ENCODE peak calls at places on chromosomes 3 and 15, in nine cellular contexts. Z, W, D, V, I, M, E, L and B are unnamed samples.

GRCh38 chr15:99592135-99592845 is 26.5 kb downstream of the MEF2A start:
- DNase-seq in M (no peak), I (no peak), D (no peak), V (no peak), W (no peak), L (no peak), E (no peak), Z (no peak), B (no peak)

GRCh38 chr3:128318275-128318920 is 148.3 kb downstream of the DNAJB8 start:
- DNase-seq in D (peak), L (no peak), E (no peak), W (peak), Z (no peak), I (no peak), M (no peak), V (no peak), B (no peak)

GRCh38 chr3:138367912-138368311 is 19.5 kb downstream of the MRAS start:
- DNase-seq in M (no peak), I (no peak), V (peak), E (no peak), Z (peak), W (no peak), L (no peak), D (no peak), B (no peak)

GRCh38 chr3:168865022-168865551 is 769.4 kb upstream of the GOLIM4 start:
- DNase-seq in I (peak), Z (peak), E (no peak), L (no peak), W (no peak), V (peak), D (peak), M (no peak), B (no peak)

GRCh38 chr3:193894121-193894863 is 241.7 kb upstream of the HES1 start:
- DNase-seq in V (no peak), L (no peak), M (no peak), W (peak), Z (no peak), D (no peak), E (peak), I (peak), B (no peak)

GRCh38 chr3:191502583-191502982 is 41.6 kb downstream of the PYDC2 start:
- DNase-seq in I (peak), Z (no peak), W (no peak), M (no peak), E (no peak), D (no peak), V (no peak), L (no peak), B (peak)

GRCh38 chr3:29099296-29099695 is 181.6 kb upstream of the RBMS3 start:
- DNase-seq in E (no peak), I (peak), W (no peak), L (no peak), D (no peak), Z (peak), V (no peak), M (no peak), B (no peak)

GRCh38 chr3:171829841-171830559 is 13.1 kb upstream of the TMEM212 start:
- DNase-seq in V (peak), I (peak), Z (peak), D (no peak), E (peak), M (peak), W (peak), L (no peak), B (peak)

GRCh38 chr3:186425788-186426730 is 64.0 kb upstream of the DGKG start:
- DNase-seq in M (no peak), W (no peak), D (no peak), L (no peak), Z (peak), I (peak), E (no peak), V (peak), B (no peak)

GRCh38 chr3:57184516-57184915 is 15.3 kb downstream of the HESX1 start:
- DNase-seq in E (no peak), L (no peak), W (no peak), V (no peak), D (no peak), M (no peak), Z (no peak), I (peak), B (no peak)

GRCh38 chr15:71443538-71443937 is 328.3 kb downstream of the THSD4 start:
- DNase-seq in Z (peak), L (peak), W (peak), D (peak), E (peak), I (peak), M (peak), V (peak), B (peak)

GRCh38 chr15:63043391-63044076 is 987 bp downstream of the TPM1 start:
- DNase-seq in E (no peak), V (no peak), I (peak), Z (no peak), D (no peak), L (no peak), W (peak), M (peak), B (no peak)

GRCh38 chr3:111809196-111809595 is 49.9 kb upstream of the PHLDB2 start:
- DNase-seq in Z (peak), D (no peak), L (no peak), M (no peak), W (no peak), E (no peak), I (no peak), V (peak), B (no peak)

GRCh38 chr15:29687939-29688884 is 134.1 kb downstream of the TJP1 start:
- DNase-seq in Z (no peak), M (no peak), W (peak), V (no peak), E (peak), I (peak), D (no peak), L (no peak), B (no peak)

GRCh38 chr15:39429898-39430357 is 151.0 kb upstream of the THBS1 start:
- DNase-seq in V (peak), D (no peak), M (no peak), Z (peak), E (no peak), W (peak), I (no peak), L (no peak), B (peak)

GRCh38 chr3:51306093-51306492 is 79.0 kb upstream of the MANF start:
- DNase-seq in L (no peak), W (no peak), V (no peak), E (no peak), D (no peak), Z (no peak), I (no peak), M (no peak), B (no peak)

GRCh38 chr3:179018808-179019207 is 52.8 kb downstream of the ZMAT3 start:
- DNase-seq in E (no peak), L (no peak), W (no peak), Z (no peak), V (no peak), M (no peak), D (no peak), I (no peak), B (no peak)

GRCh38 chr15:68042156-68042854 is 11.8 kb upstream of the PIAS1 start:
- DNase-seq in I (no peak), Z (no peak), M (no peak), E (no peak), L (no peak), D (no peak), V (no peak), W (no peak), B (no peak)

GRCh38 chr15:66269326-66270090 is 16.0 kb upstream of the MEGF11 start:
- DNase-seq in W (no peak), I (peak), V (peak), E (peak), L (no peak), Z (peak), M (no peak), D (no peak), B (peak)

GRCh38 chr3:181947606-181948005 is 235.9 kb downstream of the SOX2 start:
- DNase-seq in Z (no peak), E (no peak), L (no peak), W (no peak), V (no peak), I (no peak), D (no peak), M (no peak), B (no peak)

GRCh38 chr3:47857151-47857550 is 54.2 kb downstream of the DHX30 start:
- DNase-seq in D (no peak), V (no peak), Z (no peak), E (no peak), W (no peak), L (no peak), M (no peak), I (no peak), B (no peak)

GRCh38 chr3:100893590-100893989 is 99.6 kb downstream of the ABI3BP start:
- DNase-seq in D (no peak), W (no peak), Z (peak), I (peak), E (no peak), M (no peak), L (no peak), V (peak), B (peak)

GRCh38 chr3:127786358-127787070 is 35.8 kb downstream of the MGLL start:
- DNase-seq in W (peak), L (no peak), M (no peak), I (peak), E (peak), Z (peak), V (no peak), D (peak), B (no peak)